ENCODE peak calls at places on chromosomes 6 and 20, in six cellular contexts. E is A549, T is GM12878, C is GM23338, F is SK-N-SH, I is Panc1. R is an unnamed sample.

GRCh38 chr6:30062471-30063178 is 1.6 kb downstream of the POLR1H start:
- DNase-seq in F (no peak), C (no peak), E (no peak), T (no peak), I (no peak), R (no peak)

GRCh38 chr6:118746100-118746874 is 94.9 kb upstream of the CEP85L start:
- DNase-seq in C (no peak), E (no peak), F (no peak), I (no peak), T (no peak), R (no peak)

GRCh38 chr6:166544294-166544605 is 42.2 kb downstream of the RAMACL start:
- DNase-seq in T (no peak), C (no peak), E (no peak), I (no peak), F (no peak), R (no peak)

GRCh38 chr6:45946887-45947286 is 68.8 kb downstream of the CLIC5 start:
- DNase-seq in I (no peak), C (no peak), F (no peak), T (no peak), E (no peak), R (no peak)

GRCh38 chr6:133724726-133725125 is 164.2 kb upstream of the TCF21 start:
- DNase-seq in C (peak), T (no peak), I (no peak), F (no peak), E (no peak), R (no peak)

GRCh38 chr20:39717976-39718375 is 755.8 kb downstream of the DHX35 start:
- DNase-seq in I (no peak), C (no peak), T (no peak), E (no peak), F (no peak), R (no peak)

GRCh38 chr6:85126448-85127178 is 323.3 kb upstream of the NT5E start:
- DNase-seq in E (peak), F (peak), I (no peak), T (no peak), C (peak), R (no peak)

GRCh38 chr6:3999800-4000661 is 78.9 kb downstream of the FAM217A start:
- DNase-seq in E (no peak), I (no peak), F (no peak), C (peak), T (no peak), R (no peak)

GRCh38 chr6:133435065-133435728 is 194.0 kb downstream of the EYA4 start:
- DNase-seq in E (no peak), I (no peak), F (no peak), C (no peak), T (no peak), R (no peak)

GRCh38 chr20:43191946-43192847 is 2.5 kb upstream of the PTPRT start:
- DNase-seq in C (peak), E (peak), F (peak), I (no peak), T (no peak), R (peak)

GRCh38 chr20:1280421-1281102 is 14.5 kb downstream of the SNPH start:
- DNase-seq in C (no peak), I (no peak), T (no peak), F (no peak), E (no peak), R (no peak)

GRCh38 chr6:151387581-151387980 is 3.8 kb downstream of the ZBTB2 start:
- DNase-seq in C (no peak), E (no peak), I (no peak), T (no peak), F (no peak), R (no peak)

GRCh38 chr6:2999621-3000455 is at the start of gene NQO2:
- DNase-seq in E (peak), C (peak), T (peak), F (peak), I (no peak), R (peak)

DNA sequence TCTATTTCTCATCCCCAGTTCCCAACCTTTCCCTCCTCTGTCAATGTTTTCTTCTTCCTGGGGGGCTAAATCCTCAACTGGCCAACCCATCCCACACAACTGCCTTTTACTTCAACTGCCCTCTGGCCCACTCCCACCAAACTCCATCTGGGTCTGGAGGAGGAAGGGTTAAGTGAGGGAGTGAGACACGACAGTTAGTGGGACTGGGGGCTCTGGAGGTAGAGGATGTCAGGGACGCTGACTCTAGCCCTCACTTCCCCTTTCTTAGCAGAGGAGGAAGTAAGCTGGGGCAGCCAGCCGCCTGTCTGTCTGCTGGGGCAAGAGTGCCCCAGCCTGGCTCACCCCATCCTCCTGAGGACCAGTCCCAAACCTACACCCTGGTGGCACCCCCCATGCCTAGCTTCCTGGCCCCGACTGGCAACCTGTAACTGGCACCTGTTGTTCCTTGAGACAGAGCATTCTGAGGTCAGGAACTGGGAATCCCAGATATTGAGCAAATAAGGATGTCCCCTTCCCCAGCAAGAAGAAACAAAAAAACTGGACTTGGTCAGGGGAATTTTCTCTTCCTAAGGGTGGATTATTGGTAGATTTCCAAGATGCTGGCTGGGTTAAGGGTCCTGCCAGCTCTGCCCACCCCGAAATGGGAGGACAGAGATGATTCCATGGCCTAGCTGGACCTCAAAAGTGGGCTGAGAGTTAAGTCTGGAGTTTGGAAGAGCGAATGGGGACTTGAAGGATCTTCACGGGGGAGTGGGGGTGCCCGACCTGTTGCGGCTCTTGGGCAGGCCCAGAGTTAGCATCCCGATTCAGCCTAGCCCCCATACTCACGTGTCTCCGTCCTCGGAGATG is 973 bp downstream of the NFKBIE start:
- DNase-seq in I (no peak), F (peak), T (no peak), E (no peak), C (no peak), R (no peak)
- TF ChIP-seq REST in I (no peak), F (no peak), T (no peak), E (no peak), C (no peak), R (no peak)

GRCh38 chr6:69729870-69730449 is 66.8 kb downstream of the LMBRD1 start:
- DNase-seq in C (no peak), E (no peak), T (no peak), I (peak), F (no peak), R (no peak)
- TF ChIP-seq CTCF in C (peak), E (peak), T (peak), I (peak), F (peak), R (no peak)

GRCh38 chr6:84118191-84118590 is 84.6 kb downstream of the MRAP2 start:
- DNase-seq in E (no peak), F (no peak), I (no peak), T (no peak), C (no peak), R (no peak)

GRCh38 chr6:84123186-84123585 is 89.6 kb downstream of the MRAP2 start:
- DNase-seq in C (no peak), F (no peak), E (no peak), T (no peak), I (no peak), R (no peak)

GRCh38 chr6:84119277-84119676 is 85.7 kb downstream of the MRAP2 start:
- DNase-seq in I (no peak), F (no peak), E (no peak), T (no peak), C (peak), R (no peak)
- TF ChIP-seq REST in I (no peak), F (no peak), E (no peak), T (no peak), C (no peak), R (no peak)

GRCh38 chr6:111725446-111726112 is 119.9 kb upstream of the TRAF3IP2 start:
- DNase-seq in T (no peak), F (no peak), E (no peak), C (no peak), I (no peak), R (no peak)

GRCh38 chr6:111730835-111731234 is 125.2 kb upstream of the TRAF3IP2 start:
- DNase-seq in I (no peak), C (no peak), E (no peak), T (no peak), F (no peak), R (no peak)

GRCh38 chr6:111727041-111727440 is 121.4 kb upstream of the TRAF3IP2 start:
- DNase-seq in F (no peak), T (no peak), C (no peak), E (no peak), I (no peak), R (no peak)

GRCh38 chr6:111724505-111724904 is 118.8 kb upstream of the TRAF3IP2 start:
- DNase-seq in I (no peak), T (peak), F (no peak), E (no peak), C (no peak), R (peak)

DNA sequence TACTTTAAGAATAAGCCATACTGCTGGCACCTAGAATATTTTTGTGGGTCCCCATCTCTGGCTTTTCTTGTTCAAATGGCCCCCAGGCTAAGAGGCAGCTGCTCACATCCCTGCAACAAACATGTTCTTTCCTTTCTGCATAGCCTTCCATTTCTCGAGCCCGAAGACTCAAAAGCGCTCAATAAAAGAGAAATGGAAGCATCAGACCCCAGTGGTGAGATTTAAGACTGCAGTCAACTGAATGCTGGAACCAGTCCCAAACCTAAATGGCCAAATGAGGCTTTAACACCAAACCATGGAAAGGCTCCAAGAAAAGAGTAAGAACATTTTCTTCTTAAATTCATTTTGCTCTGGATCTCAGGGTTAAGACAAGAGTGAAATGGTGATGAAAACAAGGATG is 122.1 kb upstream of the TRAF3IP2 start:
- DNase-seq in I (no peak), C (peak), T (no peak), F (peak), E (no peak), R (no peak)
- TF ChIP-seq CTCF in I (peak), C (peak), T (peak), F (peak), E (no peak), R (no peak)

DNA sequence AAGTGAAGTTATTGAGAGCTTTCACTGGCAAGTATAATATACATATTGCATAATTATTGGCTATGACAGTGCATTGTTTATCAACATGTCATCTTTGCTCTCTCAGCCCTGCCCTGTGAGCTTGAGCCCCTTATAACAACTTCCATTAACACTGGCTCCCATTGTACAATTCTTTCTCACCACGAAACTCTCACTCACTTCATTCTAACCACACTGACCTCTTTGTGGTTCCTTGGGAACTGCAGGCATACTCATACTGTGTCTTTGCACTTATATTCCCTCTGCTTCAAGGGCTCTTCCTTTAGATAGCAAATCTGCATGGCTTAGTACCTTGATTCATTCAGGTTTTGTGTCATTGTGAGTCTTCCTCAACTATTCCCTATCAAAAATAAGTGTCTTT is 411.8 kb downstream of the CDKAL1 start:
- DNase-seq in F (no peak), C (peak), I (no peak), E (no peak), T (peak), R (peak)
- TF ChIP-seq REST in F (no peak), C (no peak), I (no peak), E (no peak), T (no peak), R (no peak)

R was measured in HL-60.